ENCODE peak calls at places on chromosomes 7 and 10, in six cellular contexts. C is 8988T, O is glutamatergic neuron, P is hippocampal formation, U is NAMALWA, S is ovary. T is an unnamed sample.

GRCh38 chr10:99779335-99779734 is 3.1 kb upstream of the ABCC2 start:
- DNase-seq in C (no peak), O (no peak), P (no peak), U (peak; percentile 39), S (no peak), T (no peak)

GRCh38 chr7:143408686-143409551 is at the start of gene EPHA1:
- DNase-seq in C (no peak), O (no peak), P (no peak), U (no peak), S (no peak), T (peak; percentile 75)

GRCh38 chr10:76991571-76991970 is 646.0 kb downstream of the KCNMA1 start:
- DNase-seq in C (no peak), O (no peak), P (no peak), U (no peak), S (no peak), T (no peak)

GRCh38 chr7:154769527-154769926 is 233.4 kb downstream of the PAXIP1 start:
- DNase-seq in C (no peak), O (no peak), P (no peak), U (no peak), S (no peak), T (no peak)

GRCh38 chr7:19698331-19698730 is 10.5 kb downstream of the POLR1F start:
- DNase-seq in C (no peak), O (no peak), P (no peak), U (no peak), S (no peak), T (no peak)

GRCh38 chr7:81053623-81054022 is 134.8 kb upstream of the SEMA3C start:
- DNase-seq in C (no peak), O (no peak), P (no peak), U (no peak), S (no peak), T (no peak)

GRCh38 chr7:39605087-39605486 is 18.3 kb upstream of the RALA start:
- DNase-seq in C (no peak), O (no peak), P (no peak), U (no peak), S (no peak), T (no peak)

GRCh38 chr7:117946201-117946633 is 73.0 kb upstream of the CTTNBP2 start:
- DNase-seq in C (no peak), O (no peak), P (no peak), U (no peak), S (no peak), T (no peak)

GRCh38 chr10:22491480-22491879 is 146.2 kb downstream of the SPAG6 start:
- DNase-seq in C (no peak), O (no peak), P (peak; percentile 54), U (no peak), S (no peak), T (no peak)

GRCh38 chr10:22252286-22252800 is 34.5 kb upstream of the EBLN1 start:
- DNase-seq in C (no peak), O (peak; percentile 18), P (peak; percentile 77), U (no peak), S (peak; percentile 81), T (no peak)

T was measured in GM13977.